ENCODE peak calls at places on chromosomes 7 and 10, in six cellular contexts. Y is SHP77 treated with DMSO at 0.1 percent for 48 hours, K is adrenal gland, E is activated T-helper 1 cell treated with Interleukin-2 at 50 U/mL for 16 hours, F is epithelial cell of proximal tubule, A is Caco-2. U is an unnamed sample.

GRCh38 chr7:149093228-149093627 is 2.7 kb upstream of the ZNF786 start:
- DNase-seq in F (no peak), A (peak; percentile 20), K (no peak), E (no peak), Y (no peak), U (no peak)

GRCh38 chr7:123220396-123220795 is 20.6 kb upstream of the SLC13A1 start:
- DNase-seq in F (no peak), Y (no peak), K (peak; percentile 68), A (no peak), E (no peak), U (no peak)

GRCh38 chr7:17917842-17918241 is 22.5 kb downstream of the SNX13 start:
- DNase-seq in E (no peak), A (no peak), F (no peak), Y (no peak), K (no peak), U (no peak)

GRCh38 chr10:17624996-17625395 is 7.8 kb upstream of the HACD1 start:
- DNase-seq in Y (no peak), A (no peak), K (no peak), E (no peak), F (no peak), U (no peak)

GRCh38 chr7:43619213-43620012 is 36.5 kb downstream of the STK17A start:
- DNase-seq in K (no peak), F (no peak), Y (no peak), A (no peak), E (no peak), U (no peak)

GRCh38 chr10:97074256-97075145 is 111.3 kb downstream of the SLIT1 start:
- DNase-seq in F (no peak), E (no peak), Y (no peak), K (no peak), A (no peak), U (no peak)

GRCh38 chr7:17770710-17771375 is 169.5 kb downstream of the SNX13 start:
- DNase-seq in E (no peak), Y (no peak), K (no peak), F (no peak), A (no peak), U (no peak)

GRCh38 chr7:26485421-26486019 is 193.9 kb downstream of the SNX10 start:
- DNase-seq in A (no peak), E (no peak), Y (no peak), F (no peak), K (no peak), U (no peak)

GRCh38 chr7:17301491-17302101 is 3.1 kb downstream of the AHR start:
- DNase-seq in E (no peak), Y (peak; percentile 37), A (peak; percentile 52), K (peak; percentile 36), F (no peak), U (peak; percentile 39)

GRCh38 chr7:371119-371778 is 81.3 kb downstream of the FOXL3 start:
- DNase-seq in Y (no peak), A (peak; percentile 59), K (no peak), F (no peak), E (no peak), U (no peak)

GRCh38 chr10:123287594-123288247 is 133.5 kb downstream of the BUB3 start:
- DNase-seq in A (no peak), Y (no peak), K (no peak), E (no peak), F (no peak), U (no peak)

GRCh38 chr7:33669251-33669670 is 236.1 kb upstream of the BMPER start:
- DNase-seq in A (peak; percentile 20), K (no peak), E (no peak), Y (peak; percentile 83), F (no peak), U (no peak)

GRCh38 chr7:7177044-7177517 is 5.3 kb upstream of the C1GALT1 start:
- DNase-seq in E (no peak), F (peak; percentile 98), Y (no peak), A (peak; percentile 70), K (no peak), U (no peak)

GRCh38 chr10:130171196-130171595 is 35.0 kb downstream of the GLRX3 start:
- DNase-seq in E (no peak), K (no peak), A (no peak), F (no peak), Y (no peak), U (no peak)

GRCh38 chr10:49365275-49365674 is 30.6 kb downstream of the DRGX start:
- DNase-seq in K (no peak), A (no peak), F (no peak), E (no peak), Y (no peak), U (no peak)

GRCh38 chr7:15667999-15668398 is 18.5 kb downstream of the MEOX2 start:
- DNase-seq in F (no peak), E (no peak), A (peak; percentile 32), Y (no peak), K (no peak), U (no peak)

GRCh38 chr10:113169853-113170455 is 219.9 kb downstream of the TCF7L2 start:
- DNase-seq in E (no peak), Y (no peak), F (no peak), A (no peak), K (no peak), U (no peak)

GRCh38 chr10:14953452-14954000 is 370 bp downstream of the DCLRE1C start:
- DNase-seq in K (no peak), E (no peak), A (no peak), Y (no peak), F (no peak), U (peak; percentile 45)

GRCh38 chr10:129725482-129725881 is 238.6 kb downstream of the EBF3 start:
- DNase-seq in K (no peak), F (no peak), A (no peak), E (no peak), Y (no peak), U (peak; percentile 19)

GRCh38 chr10:119595715-119596515 is 849 bp downstream of the TIAL1 start:
- DNase-seq in F (no peak), A (peak; percentile 41), K (peak; percentile 38), E (peak; percentile 15), Y (peak; percentile 10), U (peak; percentile 50)

GRCh38 chr7:17623546-17624185 is 316.6 kb downstream of the SNX13 start:
- DNase-seq in E (no peak), F (no peak), Y (no peak), A (no peak), K (no peak), U (no peak)

GRCh38 chr7:29840701-29841100 is 34.4 kb downstream of the WIPF3 start:
- DNase-seq in A (no peak), Y (no peak), K (no peak), E (no peak), F (no peak), U (no peak)

GRCh38 chr10:34670101-34670500 is 145.0 kb downstream of the PARD3 start:
- DNase-seq in Y (no peak), A (no peak), F (no peak), E (no peak), K (no peak), U (no peak)

GRCh38 chr7:121099572-121099971 is 111.1 kb downstream of the CPED1 start:
- DNase-seq in A (no peak), F (no peak), Y (no peak), K (no peak), E (no peak), U (no peak)

GRCh38 chr10:43176271-43176670 is 38.0 kb downstream of the CSGALNACT2 start:
- DNase-seq in K (no peak), E (no peak), A (no peak), Y (no peak), F (peak; percentile 60), U (no peak)

GRCh38 chr10:7666253-7667023 is at the start of gene ITIH5:
- DNase-seq in K (no peak), E (no peak), Y (no peak), F (no peak), A (no peak), U (no peak)

GRCh38 chr7:142935941-142936565 is 2.5 kb upstream of the TRPV5 start:
- DNase-seq in A (no peak), Y (no peak), F (no peak), K (no peak), E (no peak), U (no peak)

GRCh38 chr7:66927348-66927948 is 6.4 kb downstream of the TMEM248 start:
- DNase-seq in E (no peak), K (no peak), A (no peak), Y (no peak), F (no peak), U (no peak)

U was measured in lung.